ENCODE peak calls at places on chromosomes 2 and 18, in ten cellular contexts. E is tibial nerve, U is BJ, W is PC-3, F is pancreas, O is HFF-Myc, N is lower lobe of right lung, I is mammary epithelial cell, G is left ventricle myocardium inferior, T is upper lobe of right lung. X is an unnamed sample.

GRCh38 chr2:157194097-157194688 is 63.3 kb upstream of the GALNT5 start:
- DNase-seq in E (peak), U (no peak), W (peak), F (no peak), O (no peak), N (no peak), I (peak), G (no peak), T (no peak), X (peak)

GRCh38 chr18:42275138-42275535 is 320.1 kb downstream of the PIK3C3 start:
- DNase-seq in E (no peak), U (no peak), W (no peak), F (no peak), O (no peak), N (no peak), I (no peak), G (no peak), T (no peak), X (no peak)

GRCh38 chr18:44911773-44912172 is 231.1 kb downstream of the SETBP1 start:
- DNase-seq in E (no peak), U (no peak), W (no peak), F (no peak), O (no peak), N (no peak), I (no peak), G (no peak), T (no peak), X (no peak)

GRCh38 chr2:224183086-224183485 is 144.0 kb upstream of the SERPINE2 start:
- DNase-seq in E (no peak), U (no peak), W (no peak), F (no peak), O (no peak), N (no peak), I (no peak), G (no peak), T (no peak), X (peak)

GRCh38 chr2:65063426-65063825 is 7.2 kb downstream of the CEP68 start:
- DNase-seq in E (no peak), U (no peak), W (no peak), F (no peak), O (no peak), N (no peak), I (no peak), G (no peak), T (no peak), X (no peak)

GRCh38 chr2:196369967-196370366 is 198.6 kb upstream of the STK17B start:
- DNase-seq in E (no peak), U (no peak), W (peak), F (no peak), O (no peak), N (no peak), I (peak), G (no peak), T (no peak), X (no peak)

GRCh38 chr2:235352541-235352940 is 141.3 kb upstream of the AGAP1 start:
- DNase-seq in E (no peak), U (no peak), W (no peak), F (no peak), O (no peak), N (no peak), I (no peak), G (no peak), T (no peak), X (no peak)

GRCh38 chr2:209097168-209097567 is 326.7 kb upstream of the MAP2 start:
- DNase-seq in E (no peak), U (no peak), W (no peak), F (no peak), O (no peak), N (no peak), I (no peak), G (no peak), T (no peak), X (no peak)

GRCh38 chr2:162011718-162012564 is 62.1 kb downstream of the DPP4 start:
- DNase-seq in E (no peak), U (no peak), W (no peak), F (no peak), O (no peak), N (no peak), I (no peak), G (no peak), T (no peak), X (no peak)

GRCh38 chr2:124558277-124558676 is 533.2 kb downstream of the CNTNAP5 start:
- DNase-seq in E (no peak), U (no peak), W (no peak), F (no peak), O (no peak), N (no peak), I (no peak), G (no peak), T (no peak), X (no peak)

GRCh38 chr2:76978064-76978463 is 544.1 kb downstream of the LRRTM4 start:
- DNase-seq in E (no peak), U (no peak), W (no peak), F (no peak), O (no peak), N (no peak), I (no peak), G (no peak), T (no peak), X (peak)

GRCh38 chr18:74291771-74292540 is at the start of gene CYB5A:
- DNase-seq in E (peak), U (peak), W (peak), F (peak), O (peak), N (peak), I (peak), G (peak), T (peak), X (peak)
- TF ChIP-seq CTCF in E (peak), U (no peak), W (no peak), F (no peak), O (no peak), N (no peak), I (peak), G (no peak), T (no peak), X (no peak)

DNA sequence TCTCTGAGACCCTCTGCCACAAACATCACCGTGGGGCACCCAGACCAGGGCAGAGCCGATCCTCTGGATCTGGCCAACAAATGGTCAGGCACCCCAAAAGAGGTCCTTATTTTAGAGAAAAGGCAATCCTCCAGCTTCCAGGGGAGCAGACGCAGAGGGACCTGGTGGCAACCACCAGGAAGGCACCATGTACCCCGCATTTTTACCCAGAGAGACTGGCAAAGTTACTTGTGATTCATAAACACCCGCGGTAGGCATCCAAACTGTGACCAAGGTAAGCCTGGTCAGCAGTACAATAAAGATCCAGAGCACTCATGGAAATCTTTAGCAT is 10.5 kb downstream of the LIMS2 start:
- DNase-seq in E (no peak), U (no peak), W (no peak), F (no peak), O (no peak), N (no peak), I (no peak), G (no peak), T (peak), X (no peak)
- H3K4me3 ChIP-seq in E (no peak), U (no peak), W (no peak), F (no peak), O (no peak), N (peak), I (no peak), G (peak), T (peak), X (no peak)

GRCh38 chr2:218263817-218264611 is 3.2 kb downstream of the GPBAR1 start:
- DNase-seq in E (no peak), U (no peak), W (no peak), F (no peak), O (no peak), N (no peak), I (no peak), G (no peak), T (peak), X (no peak)
- TF ChIP-seq CTCF in E (no peak), U (peak), W (peak), F (no peak), O (peak), N (no peak), I (no peak), G (no peak), T (no peak), X (peak)

GRCh38 chr18:48932822-48933510 is 17.8 kb downstream of the SMAD7 start:
- DNase-seq in E (peak), U (no peak), W (no peak), F (no peak), O (no peak), N (no peak), I (no peak), G (no peak), T (peak), X (no peak)

GRCh38 chr18:48932462-48932818 is 18.3 kb downstream of the SMAD7 start:
- DNase-seq in E (no peak), U (no peak), W (no peak), F (no peak), O (no peak), N (no peak), I (no peak), G (no peak), T (no peak), X (no peak)

GRCh38 chr18:48929951-48930713 is 20.6 kb downstream of the SMAD7 start:
- DNase-seq in E (peak), U (peak), W (no peak), F (no peak), O (no peak), N (no peak), I (no peak), G (no peak), T (peak), X (peak)

GRCh38 chr18:48930926-48931325 is 19.8 kb downstream of the SMAD7 start:
- DNase-seq in E (no peak), U (no peak), W (no peak), F (no peak), O (no peak), N (no peak), I (no peak), G (no peak), T (no peak), X (no peak)

DNA sequence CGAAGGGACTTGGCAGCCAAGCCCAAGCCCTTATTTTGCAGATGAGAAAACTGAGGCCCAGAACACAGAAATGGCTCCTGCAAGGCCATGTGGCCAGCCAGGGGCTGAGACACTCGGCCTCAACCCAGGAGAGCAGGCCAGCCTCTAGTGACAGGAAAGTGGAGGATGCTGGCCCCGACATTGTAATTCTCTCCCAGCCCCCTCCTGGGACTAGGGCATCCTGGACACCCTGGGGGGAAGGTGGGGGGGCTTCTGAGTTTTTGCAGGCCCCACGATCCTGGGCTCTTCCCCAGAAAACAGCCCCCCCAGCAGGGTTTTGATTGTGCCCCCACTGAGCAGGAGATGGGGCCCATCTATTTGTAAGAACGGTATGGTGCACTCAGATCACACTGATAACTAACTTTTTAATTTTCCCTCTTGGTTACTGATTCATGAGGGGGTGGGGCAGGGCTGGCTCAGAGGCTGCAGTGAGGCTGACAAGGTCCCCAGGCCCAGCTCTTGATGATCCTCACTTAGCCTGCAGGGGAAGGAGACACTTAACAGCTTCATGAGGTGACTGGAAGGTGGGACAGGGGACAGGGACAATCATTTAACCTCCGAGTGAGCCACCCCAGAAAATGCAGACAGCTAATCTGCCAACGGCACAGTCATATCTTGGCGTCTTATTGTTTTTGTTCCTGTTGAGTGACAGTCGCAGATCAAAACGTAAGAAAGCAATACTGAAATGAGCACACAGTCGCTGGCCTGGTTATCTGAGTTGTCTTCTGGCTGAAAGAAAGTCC is 18.9 kb downstream of the SMAD7 start:
- DNase-seq in E (no peak), U (no peak), W (no peak), F (no peak), O (no peak), N (no peak), I (no peak), G (no peak), T (no peak), X (no peak)
- H3K4me3 ChIP-seq in E (no peak), U (no peak), W (no peak), F (no peak), O (no peak), N (peak), I (no peak), G (peak), T (no peak), X (no peak)

GRCh38 chr2:173752152-173752551 is 213.0 kb downstream of the SP3 start:
- DNase-seq in E (no peak), U (no peak), W (peak), F (no peak), O (no peak), N (no peak), I (no peak), G (no peak), T (no peak), X (peak)
- TF ChIP-seq CTCF in E (no peak), U (peak), W (peak), F (no peak), O (peak), N (no peak), I (peak), G (peak), T (no peak), X (peak)

GRCh38 chr2:119108186-119108585 is 50.4 kb downstream of the C1QL2 start:
- DNase-seq in E (no peak), U (no peak), W (no peak), F (no peak), O (no peak), N (no peak), I (no peak), G (no peak), T (no peak), X (no peak)
- H3K4me3 ChIP-seq in E (no peak), U (no peak), W (no peak), F (no peak), O (no peak), N (no peak), I (no peak), G (no peak), T (no peak), X (no peak)

GRCh38 chr18:23095463-23095862 is 39.8 kb upstream of the CABLES1 start:
- DNase-seq in E (no peak), U (no peak), W (peak), F (no peak), O (no peak), N (no peak), I (no peak), G (no peak), T (no peak), X (no peak)
- TF ChIP-seq CTCF in E (no peak), U (no peak), W (peak), F (no peak), O (no peak), N (no peak), I (no peak), G (no peak), T (no peak), X (no peak)

X was measured in cardiac fibroblast.